ENCODE peak calls at places on chromosomes 3 and 15, in eight cellular contexts. N is endodermal cell, G is H9, V is Calu3, L is cardiac fibroblast, R is psoas muscle, I is IMR-90, X is dorsolateral prefrontal cortex. E is an unnamed sample.

GRCh38 chr15:39580630-39581500 is at the start of gene THBS1:
- DNase-seq in N (peak; percentile 98), G (peak; percentile 96), V (peak; percentile 82), L (peak; percentile 91), R (peak; percentile 84), I (peak; percentile 95), X (no peak), E (peak; percentile 97)

GRCh38 chr15:62071711-62072308 is 5.0 kb downstream of the C2CD4A start:
- DNase-seq in N (no peak), G (no peak), V (no peak), L (peak; percentile 76), R (no peak), I (peak; percentile 57), X (no peak), E (no peak)

GRCh38 chr15:28123408-28124023 is 24.4 kb upstream of the OCA2 start:
- DNase-seq in N (peak; percentile 95), G (peak; percentile 83), V (peak; percentile 45), L (peak; percentile 80), R (peak; percentile 68), I (peak; percentile 76), X (peak; percentile 76), E (no peak)

GRCh38 chr3:42377681-42378080 is 32.7 kb downstream of the LYZL4 start:
- DNase-seq in N (no peak), G (no peak), V (no peak), L (no peak), R (no peak), I (no peak), X (no peak), E (no peak)

GRCh38 chr3:58237940-58238681 is 519 bp downstream of the ABHD6 start:
- DNase-seq in N (peak; percentile 77), G (peak; percentile 47), V (peak; percentile 38), L (peak; percentile 49), R (peak; percentile 80), I (peak; percentile 21), X (peak; percentile 69), E (no peak)

GRCh38 chr3:28924744-28925360 is 356.0 kb upstream of the RBMS3 start:
- DNase-seq in N (no peak), G (no peak), V (no peak), L (peak; percentile 45), R (no peak), I (no peak), X (no peak), E (no peak)

GRCh38 chr15:70063284-70063991 is 34.3 kb downstream of the TLE3 start:
- DNase-seq in N (no peak), G (no peak), V (no peak), L (no peak), R (no peak), I (no peak), X (no peak), E (no peak)

GRCh38 chr15:78455749-78456148 is 17.7 kb downstream of the IREB2 start:
- DNase-seq in N (no peak), G (no peak), V (no peak), L (no peak), R (peak; percentile 65), I (no peak), X (no peak), E (no peak)

GRCh38 chr3:32109256-32109655 is 2.8 kb downstream of the GPD1L start:
- DNase-seq in N (peak; percentile 63), G (no peak), V (no peak), L (peak; percentile 9), R (peak; percentile 98), I (peak; percentile 39), X (peak; percentile 68), E (no peak)

GRCh38 chr3:51680663-51681230 is 9.7 kb downstream of the TEX264 start:
- DNase-seq in N (no peak), G (no peak), V (no peak), L (no peak), R (peak; percentile 39), I (no peak), X (no peak), E (no peak)

GRCh38 chr15:89211678-89212170 is 9.7 kb downstream of the RLBP1 start:
- DNase-seq in N (no peak), G (no peak), V (no peak), L (no peak), R (no peak), I (no peak), X (no peak), E (no peak)

GRCh38 chr15:57665187-57665586 is 41.3 kb upstream of the POLR2M start:
- DNase-seq in N (no peak), G (no peak), V (no peak), L (no peak), R (no peak), I (no peak), X (no peak), E (no peak)

GRCh38 chr15:57663262-57663661 is 43.3 kb upstream of the POLR2M start:
- DNase-seq in N (no peak), G (no peak), V (no peak), L (no peak), R (no peak), I (no peak), X (no peak), E (no peak)

GRCh38 chr15:57665939-57666338 is 40.6 kb upstream of the POLR2M start:
- DNase-seq in N (no peak), G (no peak), V (no peak), L (no peak), R (no peak), I (no peak), X (no peak), E (no peak)

GRCh38 chr15:57668074-57668473 is 38.4 kb upstream of the POLR2M start:
- DNase-seq in N (no peak), G (no peak), V (no peak), L (no peak), R (no peak), I (no peak), X (no peak), E (no peak)

GRCh38 chr15:57667171-57667924 is 39.2 kb upstream of the POLR2M start:
- DNase-seq in N (no peak), G (no peak), V (peak; percentile 55), L (peak; percentile 79), R (no peak), I (peak; percentile 71), X (no peak), E (no peak)
- TF ChIP-seq CTCF in N (peak; percentile 47), G (peak; percentile 45), V (no peak), L (peak; percentile 50), R (peak; percentile 34), I (peak; percentile 57), X (peak; percentile 57), E (peak; percentile 78)

GRCh38 chr15:66859688-66860253 is 157.7 kb downstream of the SMAD6 start:
- DNase-seq in N (peak; percentile 30), G (peak; percentile 22), V (no peak), L (no peak), R (no peak), I (no peak), X (peak; percentile 11), E (peak; percentile 78)

GRCh38 chr15:66855039-66855438 is 153.0 kb downstream of the SMAD6 start:
- DNase-seq in N (no peak), G (no peak), V (no peak), L (no peak), R (no peak), I (no peak), X (no peak), E (no peak)

GRCh38 chr15:66860844-66861243 is 158.8 kb downstream of the SMAD6 start:
- DNase-seq in N (peak; percentile 31), G (peak; percentile 14), V (no peak), L (no peak), R (no peak), I (no peak), X (no peak), E (no peak)

GRCh38 chr15:66857694-66858093 is 155.7 kb downstream of the SMAD6 start:
- DNase-seq in N (no peak), G (no peak), V (no peak), L (no peak), R (no peak), I (no peak), X (no peak), E (no peak)

GRCh38 chr15:66858423-66859207 is 156.6 kb downstream of the SMAD6 start:
- DNase-seq in N (peak; percentile 46), G (peak; percentile 12), V (no peak), L (peak; percentile 40), R (no peak), I (no peak), X (no peak), E (no peak)
- TF ChIP-seq CTCF in N (peak; percentile 11), G (no peak), V (no peak), L (no peak), R (no peak), I (no peak), X (no peak), E (no peak)

DNA sequence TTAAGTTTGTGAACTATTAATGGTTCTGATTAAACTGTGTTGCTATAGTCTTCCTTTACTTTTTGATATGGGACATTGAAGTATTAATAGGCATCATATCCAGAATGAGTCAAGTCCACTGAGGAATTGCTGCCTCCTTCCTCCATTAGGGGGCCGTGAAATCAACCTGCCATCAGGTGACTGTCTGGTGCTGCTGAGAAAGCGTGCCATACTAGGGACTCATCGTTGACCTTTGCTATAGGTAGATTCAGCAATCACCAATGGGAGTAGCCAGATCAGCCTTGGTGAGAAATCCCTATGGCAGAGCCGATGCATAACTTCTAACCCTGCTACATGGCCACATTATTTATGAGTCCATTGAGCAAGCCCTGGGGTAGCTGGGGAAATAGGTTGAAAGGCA is 30.1 kb upstream of the SLC28A2 start:
- DNase-seq in N (peak; percentile 49), G (no peak), V (no peak), L (no peak), R (no peak), I (no peak), X (no peak), E (no peak)
- TF ChIP-seq CTCF in N (peak; percentile 61), G (peak; percentile 45), V (no peak), L (no peak), R (no peak), I (no peak), X (no peak), E (no peak)

GRCh38 chr3:11438636-11439035 is 166.4 kb downstream of the ATG7 start:
- DNase-seq in N (peak; percentile 49), G (no peak), V (no peak), L (peak; percentile 36), R (no peak), I (peak; percentile 4), X (no peak), E (no peak)
- TF ChIP-seq CTCF in N (no peak), G (no peak), V (no peak), L (peak; percentile 12), R (no peak), I (no peak), X (no peak), E (peak; percentile 54)

GRCh38 chr3:25592510-25592968 is 72.2 kb downstream of the TOP2B start:
- DNase-seq in N (peak; percentile 75), G (no peak), V (peak; percentile 71), L (peak; percentile 93), R (peak; percentile 78), I (peak; percentile 78), X (no peak), E (no peak)
- TF ChIP-seq CTCF in N (peak; percentile 45), G (peak; percentile 32), V (no peak), L (peak; percentile 50), R (peak; percentile 22), I (peak; percentile 51), X (no peak), E (peak; percentile 30)

E was measured in osteocyte.